ENCODE peak calls at places on chromosomes 3 and 15, in ten cellular contexts. U, A, T, X, J, Y, P, W, N and L are unnamed samples.

GRCh38 chr3:183818041-183818620 is 7.2 kb downstream of the MAP6D1 start:
- DNase-seq in U (no peak), A (no peak), T (no peak), X (no peak), J (no peak), Y (no peak), P (no peak), W (no peak), N (no peak), L (no peak)

GRCh38 chr3:102485701-102486100 is 50.9 kb downstream of the ZPLD1 start:
- DNase-seq in U (no peak), A (no peak), T (no peak), X (no peak), J (no peak), Y (no peak), P (no peak), W (no peak), N (no peak), L (no peak)

GRCh38 chr3:189631409-189631808 is 220 bp downstream of the TP63 start:
- DNase-seq in U (no peak), A (no peak), T (no peak), X (no peak), J (no peak), Y (no peak), P (no peak), W (no peak), N (no peak), L (no peak)

GRCh38 chr15:62254137-62254934 is 89.3 kb upstream of the C2CD4B start:
- DNase-seq in U (peak; percentile 56), A (peak; percentile 10), T (peak; percentile 86), X (peak; percentile 42), J (peak; percentile 89), Y (no peak), P (peak; percentile 10), W (peak; percentile 70), N (peak; percentile 22), L (peak; percentile 53)

GRCh38 chr3:187669675-187670504 is at the start of gene SST:
- DNase-seq in U (peak; percentile 14), A (no peak), T (peak; percentile 89), X (no peak), J (peak; percentile 94), Y (peak; percentile 18), P (no peak), W (peak; percentile 47), N (peak; percentile 38), L (no peak)

GRCh38 chr3:162586591-162586990 is 1090.0 kb downstream of the OTOL1 start:
- DNase-seq in U (peak; percentile 3), A (no peak), T (no peak), X (no peak), J (peak; percentile 27), Y (no peak), P (no peak), W (no peak), N (no peak), L (no peak)

GRCh38 chr3:134388748-134389485 is 14.7 kb upstream of the AMOTL2 start:
- DNase-seq in U (no peak), A (no peak), T (no peak), X (no peak), J (no peak), Y (no peak), P (no peak), W (no peak), N (no peak), L (no peak)

GRCh38 chr3:38576131-38577088 is 73.1 kb downstream of the SCN5A start:
- DNase-seq in U (no peak), A (no peak), T (no peak), X (no peak), J (no peak), Y (no peak), P (no peak), W (peak; percentile 32), N (no peak), L (no peak)

GRCh38 chr3:159766563-159767185 is 222.0 kb upstream of the IL12A start:
- DNase-seq in U (peak; percentile 50), A (no peak), T (no peak), X (no peak), J (peak; percentile 77), Y (no peak), P (no peak), W (no peak), N (no peak), L (no peak)

GRCh38 chr3:33482126-33482525 is 41.9 kb upstream of the UBP1 start:
- DNase-seq in U (peak; percentile 10), A (no peak), T (no peak), X (no peak), J (no peak), Y (no peak), P (no peak), W (no peak), N (peak; percentile 18), L (no peak)

GRCh38 chr3:194082596-194083220 is 53.2 kb upstream of the HES1 start:
- DNase-seq in U (no peak), A (no peak), T (no peak), X (no peak), J (no peak), Y (no peak), P (peak; percentile 61), W (no peak), N (no peak), L (no peak)

GRCh38 chr3:10845839-10846656 is 30.0 kb downstream of the SLC6A11 start:
- DNase-seq in U (no peak), A (no peak), T (no peak), X (no peak), J (no peak), Y (no peak), P (no peak), W (no peak), N (no peak), L (peak; percentile 48)

GRCh38 chr15:101070502-101071273 is 151.5 kb downstream of the LRRK1 start:
- DNase-seq in U (peak; percentile 57), A (no peak), T (no peak), X (no peak), J (peak; percentile 41), Y (no peak), P (peak; percentile 82), W (peak; percentile 31), N (peak; percentile 87), L (no peak)

GRCh38 chr15:70362911-70363310 is 265.2 kb upstream of the TLE3 start:
- DNase-seq in U (peak; percentile 71), A (no peak), T (peak; percentile 61), X (no peak), J (peak; percentile 72), Y (peak; percentile 27), P (no peak), W (no peak), N (peak; percentile 10), L (no peak)

GRCh38 chr15:89648106-89649012 is 6.9 kb downstream of the KIF7 start:
- DNase-seq in U (no peak), A (no peak), T (no peak), X (peak; percentile 7), J (peak; percentile 84), Y (no peak), P (no peak), W (no peak), N (no peak), L (no peak)

GRCh38 chr3:28846948-28847527 is 433.8 kb upstream of the RBMS3 start:
- DNase-seq in U (no peak), A (no peak), T (no peak), X (no peak), J (peak; percentile 35), Y (no peak), P (no peak), W (no peak), N (no peak), L (no peak)

GRCh38 chr3:194537732-194538247 is 51.0 kb upstream of the ATP13A3 start:
- DNase-seq in U (peak; percentile 78), A (no peak), T (no peak), X (no peak), J (no peak), Y (no peak), P (peak; percentile 47), W (no peak), N (peak; percentile 87), L (no peak)

GRCh38 chr3:14959358-14959943 is 12.1 kb downstream of the NR2C2 start:
- DNase-seq in U (no peak), A (no peak), T (no peak), X (no peak), J (no peak), Y (no peak), P (no peak), W (no peak), N (no peak), L (peak; percentile 37)

GRCh38 chr15:46751303-46751702 is 966.0 kb upstream of the SEMA6D start:
- DNase-seq in U (no peak), A (no peak), T (no peak), X (no peak), J (no peak), Y (no peak), P (no peak), W (no peak), N (no peak), L (no peak)

GRCh38 chr3:51982352-51982837 is 940 bp upstream of the ACY1 start:
- DNase-seq in U (peak; percentile 75), A (no peak), T (no peak), X (peak; percentile 79), J (peak; percentile 79), Y (no peak), P (no peak), W (no peak), N (no peak), L (peak; percentile 85)

GRCh38 chr15:55590788-55591187 is 2.6 kb upstream of the PYGO1 start:
- DNase-seq in U (no peak), A (no peak), T (no peak), X (no peak), J (no peak), Y (no peak), P (no peak), W (no peak), N (no peak), L (no peak)

GRCh38 chr3:62562017-62562416 is 188.7 kb upstream of the FEZF2 start:
- DNase-seq in U (peak; percentile 19), A (no peak), T (no peak), X (no peak), J (no peak), Y (no peak), P (peak; percentile 42), W (no peak), N (peak; percentile 88), L (no peak)

GRCh38 chr15:26628879-26629529 is 143.9 kb downstream of the GABRB3 start:
- DNase-seq in U (no peak), A (no peak), T (peak; percentile 16), X (no peak), J (peak; percentile 87), Y (peak; percentile 70), P (no peak), W (peak; percentile 85), N (peak; percentile 34), L (no peak)

GRCh38 chr3:74273555-74274402 is 340.7 kb downstream of the CNTN3 start:
- DNase-seq in U (no peak), A (no peak), T (no peak), X (no peak), J (no peak), Y (no peak), P (no peak), W (no peak), N (no peak), L (no peak)

GRCh38 chr3:111885578-111885977 is 26.5 kb downstream of the PHLDB2 start:
- DNase-seq in U (no peak), A (no peak), T (no peak), X (no peak), J (no peak), Y (no peak), P (no peak), W (no peak), N (no peak), L (no peak)

GRCh38 chr3:172987268-172987667 is 153.8 kb downstream of the SPATA16 start:
- DNase-seq in U (no peak), A (no peak), T (no peak), X (no peak), J (peak; percentile 79), Y (no peak), P (no peak), W (no peak), N (no peak), L (no peak)

GRCh38 chr15:49720221-49720620 is 99.4 kb downstream of the DTWD1 start:
- DNase-seq in U (no peak), A (no peak), T (no peak), X (no peak), J (no peak), Y (no peak), P (no peak), W (no peak), N (no peak), L (no peak)

GRCh38 chr3:126886217-126886616 is 96.7 kb upstream of the PLXNA1 start:
- DNase-seq in U (peak; percentile 31), A (no peak), T (no peak), X (no peak), J (no peak), Y (no peak), P (no peak), W (no peak), N (peak; percentile 36), L (no peak)